ENCODE peak calls at places on chromosome 2, in four cellular contexts. K is Panc1, Y is activated T-cell treated with anti-CD3 and anti-CD28 coated beads for 1 hour, E is caudate nucleus. B is an unnamed sample.

GRCh38 chr2:47193607-47194006 is 38.5 kb upstream of the STPG4 start:
- DNase-seq in K (no peak), Y (no peak), E (no peak), B (peak; percentile 94)

GRCh38 chr2:19609266-19609665 is 250.8 kb upstream of the OSR1 start:
- DNase-seq in K (no peak), Y (no peak), E (no peak), B (no peak)

GRCh38 chr2:5696351-5696740 is 4.2 kb downstream of the SOX11 start:
- DNase-seq in K (no peak), Y (no peak), E (no peak), B (no peak)

GRCh38 chr2:101748000-101748399 is 50.5 kb downstream of the MAP4K4 start:
- DNase-seq in K (no peak), Y (no peak), E (no peak), B (no peak)

GRCh38 chr2:126482582-126483464 is 173.1 kb upstream of the GYPC start:
- DNase-seq in K (no peak), Y (no peak), E (no peak), B (no peak)

GRCh38 chr2:11419781-11420180 is 46.2 kb downstream of the E2F6 start:
- DNase-seq in K (no peak), Y (no peak), E (no peak), B (no peak)

GRCh38 chr2:203330434-203330833 is 2.2 kb downstream of the ABI2 start:
- DNase-seq in K (no peak), Y (no peak), E (no peak), B (no peak)

GRCh38 chr2:40093036-40093673 is 314.1 kb upstream of the THUMPD2 start:
- DNase-seq in K (no peak), Y (no peak), E (no peak), B (no peak)

GRCh38 chr2:216341151-216341550 is 31.1 kb downstream of the MARCHF4 start:
- DNase-seq in K (no peak), Y (no peak), E (no peak), B (no peak)

GRCh38 chr2:63347361-63347760 is 240.9 kb downstream of the WDPCP start:
- DNase-seq in K (no peak), Y (no peak), E (no peak), B (no peak)

GRCh38 chr2:1653137-1653789 is 91.1 kb downstream of the PXDN start:
- DNase-seq in K (no peak), Y (no peak), E (no peak), B (no peak)

GRCh38 chr2:25586726-25587144 is 86.6 kb downstream of the DTNB start:
- DNase-seq in K (no peak), Y (no peak), E (no peak), B (no peak)

GRCh38 chr2:166382-166781 is 97.5 kb downstream of the SH3YL1 start:
- DNase-seq in K (no peak), Y (no peak), E (no peak), B (no peak)

GRCh38 chr2:202038471-202039277 is 5.0 kb downstream of the FZD7 start:
- DNase-seq in K (no peak), Y (no peak), E (no peak), B (no peak)

GRCh38 chr2:11925295-11925694 is 178.9 kb downstream of the LPIN1 start:
- DNase-seq in K (no peak), Y (no peak), E (no peak), B (no peak)

GRCh38 chr2:117879003-117879402 is 64.5 kb downstream of the DDX18 start:
- DNase-seq in K (no peak), Y (no peak), E (no peak), B (no peak)

GRCh38 chr2:101699191-101699938 is 1.9 kb downstream of the MAP4K4 start:
- DNase-seq in K (no peak), Y (no peak), E (no peak), B (no peak)

GRCh38 chr2:85131116-85131515 is 2.1 kb upstream of the TCF7L1 start:
- DNase-seq in K (no peak), Y (no peak), E (no peak), B (no peak)

GRCh38 chr2:237260032-237260431 is 153.9 kb downstream of the COL6A3 start:
- DNase-seq in K (no peak), Y (no peak), E (no peak), B (no peak)

GRCh38 chr2:30264236-30264635 is 32.9 kb downstream of the LBH start:
- DNase-seq in K (no peak), Y (no peak), E (no peak), B (no peak)

GRCh38 chr2:104862061-104862941 is 8.4 kb downstream of the POU3F3 start:
- DNase-seq in K (no peak), Y (no peak), E (peak; percentile 43), B (no peak)

GRCh38 chr2:211469660-211470059 is 913.3 kb downstream of the CPS1 start:
- DNase-seq in K (no peak), Y (no peak), E (no peak), B (no peak)

GRCh38 chr2:146108993-146109392 is 1589.1 kb upstream of the ZEB2 start:
- DNase-seq in K (no peak), Y (no peak), E (no peak), B (no peak)

GRCh38 chr2:168185583-168186274 is 61.7 kb downstream of the STK39 start:
- DNase-seq in K (no peak), Y (no peak), E (no peak), B (no peak)

GRCh38 chr2:21310493-21310892 is 186.7 kb downstream of the TDRD15 start:
- DNase-seq in K (no peak), Y (no peak), E (no peak), B (no peak)

GRCh38 chr2:237497820-237498128 is 10.7 kb downstream of the MLPH start:
- DNase-seq in K (no peak), Y (no peak), E (no peak), B (no peak)

GRCh38 chr2:235129856-235130255 is 178.0 kb downstream of the SH3BP4 start:
- DNase-seq in K (no peak), Y (no peak), E (no peak), B (no peak)

GRCh38 chr2:28582595-28582994 is 86.7 kb downstream of the PLB1 start:
- DNase-seq in K (no peak), Y (no peak), E (no peak), B (no peak)

GRCh38 chr2:106953236-106953635 is 67.3 kb upstream of the ST6GAL2 start:
- DNase-seq in K (no peak), Y (no peak), E (no peak), B (no peak)

GRCh38 chr2:187150667-187151066 is 297.4 kb downstream of the CALCRL start:
- DNase-seq in K (no peak), Y (no peak), E (no peak), B (no peak)

GRCh38 chr2:9652898-9653479 is 22.2 kb upstream of the YWHAQ start:
- DNase-seq in K (no peak), Y (no peak), E (no peak), B (no peak)

GRCh38 chr2:27520316-27520715 is 23.7 kb downstream of the GCKR start:
- DNase-seq in K (no peak), Y (no peak), E (no peak), B (no peak)

GRCh38 chr2:53600835-53601234 is 166.8 kb upstream of the CHAC2 start:
- DNase-seq in K (no peak), Y (no peak), E (no peak), B (no peak)

GRCh38 chr2:187982668-187983067 is 309.0 kb upstream of the GULP1 start:
- DNase-seq in K (no peak), Y (no peak), E (no peak), B (peak; percentile 60)

GRCh38 chr2:48444404-48444803 is 85.5 kb upstream of the STON1 start:
- DNase-seq in K (no peak), Y (no peak), E (no peak), B (no peak)

B was measured in SK-N-MC.